ENCODE peak calls at places on chromosomes 13 and 19, in ten cellular contexts. One of them, this sample, is unnamed.

GRCh38 chr13:34405410-34405809 is 536.7 kb upstream of the NBEA start:
- DNase-seq in fibroblast of villous mesenchyme: no peak
- DNase-seq in esophagus squamous epithelium: no peak
- DNase-seq in osteoblast: no peak
- DNase-seq in ovary: no peak
- DNase-seq in pancreas: no peak
- DNase-seq in brain microvascular endothelial cell: no peak
- DNase-seq in mucosa of descending colon: no peak
- DNase-seq in progenitor cell of endocrine pancreas: no peak
- DNase-seq in HepG2: no peak
- DNase-seq in this sample: no peak

GRCh38 chr13:48505597-48506091 is 27.2 kb downstream of the RCBTB2 start:
- DNase-seq in ovary: no peak
- DNase-seq in osteoblast: no peak
- DNase-seq in progenitor cell of endocrine pancreas: no peak
- DNase-seq in esophagus squamous epithelium: no peak
- DNase-seq in pancreas: peak
- DNase-seq in fibroblast of villous mesenchyme: no peak
- DNase-seq in mucosa of descending colon: peak
- DNase-seq in HepG2: no peak
- DNase-seq in brain microvascular endothelial cell: no peak
- DNase-seq in this sample: no peak

GRCh38 chr19:46746281-46746965 is at the start of gene STRN4:
- DNase-seq in pancreas: no peak
- DNase-seq in progenitor cell of endocrine pancreas: peak
- DNase-seq in ovary: peak
- DNase-seq in mucosa of descending colon: peak
- DNase-seq in brain microvascular endothelial cell: no peak
- DNase-seq in esophagus squamous epithelium: no peak
- DNase-seq in osteoblast: peak
- DNase-seq in HepG2: no peak
- DNase-seq in fibroblast of villous mesenchyme: peak
- DNase-seq in this sample: peak

GRCh38 chr13:75607447-75607846 is 28.7 kb upstream of the LMO7 start:
- DNase-seq in HepG2: peak
- DNase-seq in brain microvascular endothelial cell: no peak
- DNase-seq in progenitor cell of endocrine pancreas: no peak
- DNase-seq in esophagus squamous epithelium: no peak
- DNase-seq in osteoblast: no peak
- DNase-seq in fibroblast of villous mesenchyme: no peak
- DNase-seq in pancreas: no peak
- DNase-seq in mucosa of descending colon: no peak
- DNase-seq in ovary: no peak
- DNase-seq in this sample: no peak

GRCh38 chr13:24220086-24220703 is 59.7 kb downstream of the SPATA13 start:
- DNase-seq in osteoblast: peak
- DNase-seq in pancreas: peak
- DNase-seq in brain microvascular endothelial cell: peak
- DNase-seq in HepG2: peak
- DNase-seq in esophagus squamous epithelium: no peak
- DNase-seq in ovary: no peak
- DNase-seq in fibroblast of villous mesenchyme: peak
- DNase-seq in progenitor cell of endocrine pancreas: no peak
- DNase-seq in mucosa of descending colon: peak
- DNase-seq in this sample: peak

GRCh38 chr13:95987841-95988240 is 65.4 kb downstream of the UGGT2 start:
- DNase-seq in progenitor cell of endocrine pancreas: no peak
- DNase-seq in HepG2: no peak
- DNase-seq in esophagus squamous epithelium: no peak
- DNase-seq in ovary: no peak
- DNase-seq in fibroblast of villous mesenchyme: no peak
- DNase-seq in mucosa of descending colon: no peak
- DNase-seq in brain microvascular endothelial cell: no peak
- DNase-seq in osteoblast: no peak
- DNase-seq in pancreas: no peak
- DNase-seq in this sample: no peak

GRCh38 chr19:33390908-33391630 is 17.6 kb downstream of the CEBPG start:
- DNase-seq in progenitor cell of endocrine pancreas: no peak
- DNase-seq in HepG2: no peak
- DNase-seq in osteoblast: peak
- DNase-seq in ovary: peak
- DNase-seq in fibroblast of villous mesenchyme: no peak
- DNase-seq in pancreas: no peak
- DNase-seq in mucosa of descending colon: no peak
- DNase-seq in esophagus squamous epithelium: no peak
- DNase-seq in brain microvascular endothelial cell: no peak
- DNase-seq in this sample: no peak

GRCh38 chr13:80572308-80572676 is 231.4 kb upstream of the SPRY2 start:
- DNase-seq in progenitor cell of endocrine pancreas: no peak
- DNase-seq in pancreas: no peak
- DNase-seq in fibroblast of villous mesenchyme: no peak
- DNase-seq in brain microvascular endothelial cell: no peak
- DNase-seq in HepG2: no peak
- DNase-seq in osteoblast: no peak
- DNase-seq in ovary: no peak
- DNase-seq in esophagus squamous epithelium: no peak
- DNase-seq in mucosa of descending colon: no peak
- DNase-seq in this sample: no peak

GRCh38 chr19:5585461-5586299 is 17.9 kb upstream of the TINCR start:
- DNase-seq in esophagus squamous epithelium: no peak
- DNase-seq in brain microvascular endothelial cell: peak
- DNase-seq in osteoblast: peak
- DNase-seq in progenitor cell of endocrine pancreas: no peak
- DNase-seq in fibroblast of villous mesenchyme: no peak
- DNase-seq in pancreas: no peak
- DNase-seq in ovary: peak
- DNase-seq in HepG2: no peak
- DNase-seq in mucosa of descending colon: no peak
- DNase-seq in this sample: no peak

GRCh38 chr19:40503300-40503699 is 36.5 kb downstream of the SPTBN4 start:
- DNase-seq in fibroblast of villous mesenchyme: no peak
- DNase-seq in ovary: no peak
- DNase-seq in mucosa of descending colon: no peak
- DNase-seq in HepG2: no peak
- DNase-seq in esophagus squamous epithelium: no peak
- DNase-seq in brain microvascular endothelial cell: no peak
- DNase-seq in pancreas: no peak
- DNase-seq in progenitor cell of endocrine pancreas: no peak
- DNase-seq in osteoblast: peak
- DNase-seq in this sample: no peak

GRCh38 chr19:35555301-35556005 is 8.0 kb downstream of the ATP4A start:
- DNase-seq in HepG2: peak
- DNase-seq in osteoblast: peak
- DNase-seq in fibroblast of villous mesenchyme: peak
- DNase-seq in progenitor cell of endocrine pancreas: no peak
- DNase-seq in esophagus squamous epithelium: no peak
- DNase-seq in brain microvascular endothelial cell: no peak
- DNase-seq in mucosa of descending colon: no peak
- DNase-seq in ovary: no peak
- DNase-seq in pancreas: no peak
- DNase-seq in this sample: no peak

GRCh38 chr13:30685320-30685859 is 50.0 kb upstream of the ALOX5AP start:
- DNase-seq in mucosa of descending colon: peak
- DNase-seq in progenitor cell of endocrine pancreas: no peak
- DNase-seq in osteoblast: no peak
- DNase-seq in fibroblast of villous mesenchyme: no peak
- DNase-seq in ovary: no peak
- DNase-seq in esophagus squamous epithelium: no peak
- DNase-seq in brain microvascular endothelial cell: no peak
- DNase-seq in HepG2: no peak
- DNase-seq in pancreas: no peak
- DNase-seq in this sample: no peak

GRCh38 chr13:49791214-49791752 is 1.2 kb downstream of the KPNA3 start:
- DNase-seq in progenitor cell of endocrine pancreas: no peak
- DNase-seq in ovary: no peak
- DNase-seq in HepG2: peak
- DNase-seq in mucosa of descending colon: peak
- DNase-seq in osteoblast: no peak
- DNase-seq in brain microvascular endothelial cell: peak
- DNase-seq in fibroblast of villous mesenchyme: peak
- DNase-seq in pancreas: peak
- DNase-seq in esophagus squamous epithelium: no peak
- DNase-seq in this sample: no peak
- TF ChIP-seq CTCF in progenitor cell of endocrine pancreas: no peak
- TF ChIP-seq CTCF in ovary: no peak
- TF ChIP-seq CTCF in HepG2: peak
- TF ChIP-seq CTCF in mucosa of descending colon: no peak
- TF ChIP-seq CTCF in osteoblast: no peak
- TF ChIP-seq CTCF in brain microvascular endothelial cell: peak
- TF ChIP-seq CTCF in fibroblast of villous mesenchyme: no peak
- TF ChIP-seq CTCF in pancreas: no peak
- TF ChIP-seq CTCF in esophagus squamous epithelium: no peak
- TF ChIP-seq CTCF in this sample: peak

GRCh38 chr13:41107104-41107571 is 25.5 kb downstream of the KBTBD6 start:
- DNase-seq in esophagus squamous epithelium: no peak
- DNase-seq in ovary: no peak
- DNase-seq in HepG2: peak
- DNase-seq in osteoblast: no peak
- DNase-seq in brain microvascular endothelial cell: no peak
- DNase-seq in pancreas: no peak
- DNase-seq in mucosa of descending colon: no peak
- DNase-seq in progenitor cell of endocrine pancreas: peak
- DNase-seq in fibroblast of villous mesenchyme: no peak
- DNase-seq in this sample: no peak

GRCh38 chr13:41111454-41111853 is 21.1 kb downstream of the KBTBD6 start:
- DNase-seq in osteoblast: no peak
- DNase-seq in pancreas: no peak
- DNase-seq in ovary: no peak
- DNase-seq in HepG2: no peak
- DNase-seq in fibroblast of villous mesenchyme: peak
- DNase-seq in mucosa of descending colon: no peak
- DNase-seq in brain microvascular endothelial cell: no peak
- DNase-seq in progenitor cell of endocrine pancreas: no peak
- DNase-seq in esophagus squamous epithelium: no peak
- DNase-seq in this sample: no peak

GRCh38 chr13:41107584-41108014 is 25.0 kb downstream of the KBTBD6 start:
- DNase-seq in progenitor cell of endocrine pancreas: peak
- DNase-seq in mucosa of descending colon: no peak
- DNase-seq in esophagus squamous epithelium: no peak
- DNase-seq in ovary: no peak
- DNase-seq in brain microvascular endothelial cell: no peak
- DNase-seq in fibroblast of villous mesenchyme: no peak
- DNase-seq in osteoblast: no peak
- DNase-seq in HepG2: peak
- DNase-seq in pancreas: no peak
- DNase-seq in this sample: no peak
- TF ChIP-seq CTCF in progenitor cell of endocrine pancreas: no peak
- TF ChIP-seq CTCF in mucosa of descending colon: no peak
- TF ChIP-seq CTCF in esophagus squamous epithelium: no peak
- TF ChIP-seq CTCF in ovary: no peak
- TF ChIP-seq CTCF in brain microvascular endothelial cell: no peak
- TF ChIP-seq CTCF in fibroblast of villous mesenchyme: no peak
- TF ChIP-seq CTCF in osteoblast: no peak
- TF ChIP-seq CTCF in HepG2: peak
- TF ChIP-seq CTCF in pancreas: no peak
- TF ChIP-seq CTCF in this sample: no peak

DNA sequence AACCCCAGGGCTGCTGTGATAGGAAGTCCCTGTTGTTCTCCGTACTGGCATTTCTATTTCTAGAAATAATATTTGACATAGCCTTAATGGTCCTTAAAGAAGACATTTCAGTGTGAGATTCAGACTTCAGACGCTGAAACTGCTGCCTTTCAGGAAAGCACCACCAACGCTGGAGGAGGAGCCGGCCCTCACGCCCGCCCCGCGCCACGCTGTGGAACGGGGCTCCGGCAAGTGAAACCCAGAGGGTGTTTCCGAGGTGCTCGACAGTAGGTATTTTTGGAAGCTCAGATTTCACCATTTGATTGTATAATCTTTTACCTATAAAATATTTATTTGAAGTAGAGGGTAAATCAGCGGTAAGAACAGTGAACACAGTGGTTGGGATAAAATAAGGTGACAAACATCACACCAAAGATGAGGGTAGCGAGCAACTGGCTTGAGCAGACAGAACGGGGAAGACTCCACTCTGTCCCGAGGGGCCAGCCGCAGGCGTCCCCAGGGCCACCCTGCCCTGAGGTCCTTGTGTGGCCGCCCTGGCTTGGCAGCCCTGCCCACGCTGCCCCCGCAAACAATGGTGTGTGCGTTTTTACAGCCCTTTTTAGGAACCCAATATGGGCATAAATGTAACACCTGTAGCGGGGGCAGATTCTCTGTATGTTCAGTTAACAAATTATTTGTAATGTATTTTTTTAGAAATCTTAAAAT is 85.6 kb upstream of the MCF2L start:
- DNase-seq in osteoblast: no peak
- DNase-seq in brain microvascular endothelial cell: no peak
- DNase-seq in HepG2: no peak
- DNase-seq in progenitor cell of endocrine pancreas: no peak
- DNase-seq in fibroblast of villous mesenchyme: no peak
- DNase-seq in pancreas: no peak
- DNase-seq in mucosa of descending colon: no peak
- DNase-seq in ovary: no peak
- DNase-seq in esophagus squamous epithelium: no peak
- DNase-seq in this sample: no peak
- TF ChIP-seq CTCF in osteoblast: no peak
- TF ChIP-seq CTCF in brain microvascular endothelial cell: no peak
- TF ChIP-seq CTCF in HepG2: no peak
- TF ChIP-seq CTCF in progenitor cell of endocrine pancreas: no peak
- TF ChIP-seq CTCF in fibroblast of villous mesenchyme: no peak
- TF ChIP-seq CTCF in pancreas: no peak
- TF ChIP-seq CTCF in mucosa of descending colon: no peak
- TF ChIP-seq CTCF in ovary: no peak
- TF ChIP-seq CTCF in esophagus squamous epithelium: no peak
- TF ChIP-seq CTCF in this sample: no peak

GRCh38 chr19:19405919-19406877 is 723 bp downstream of the GATAD2A start:
- DNase-seq in progenitor cell of endocrine pancreas: peak
- DNase-seq in ovary: peak
- DNase-seq in pancreas: peak
- DNase-seq in esophagus squamous epithelium: no peak
- DNase-seq in HepG2: no peak
- DNase-seq in fibroblast of villous mesenchyme: peak
- DNase-seq in osteoblast: peak
- DNase-seq in brain microvascular endothelial cell: no peak
- DNase-seq in mucosa of descending colon: peak
- DNase-seq in this sample: no peak

GRCh38 chr19:19409235-19410030 is 4.0 kb downstream of the GATAD2A start:
- DNase-seq in mucosa of descending colon: no peak
- DNase-seq in ovary: no peak
- DNase-seq in esophagus squamous epithelium: no peak
- DNase-seq in pancreas: no peak
- DNase-seq in fibroblast of villous mesenchyme: no peak
- DNase-seq in progenitor cell of endocrine pancreas: no peak
- DNase-seq in HepG2: no peak
- DNase-seq in brain microvascular endothelial cell: no peak
- DNase-seq in osteoblast: no peak
- DNase-seq in this sample: no peak

GRCh38 chr19:19407640-19407933 is 2.1 kb downstream of the GATAD2A start:
- DNase-seq in pancreas: no peak
- DNase-seq in HepG2: no peak
- DNase-seq in osteoblast: no peak
- DNase-seq in mucosa of descending colon: no peak
- DNase-seq in brain microvascular endothelial cell: no peak
- DNase-seq in fibroblast of villous mesenchyme: no peak
- DNase-seq in ovary: no peak
- DNase-seq in progenitor cell of endocrine pancreas: no peak
- DNase-seq in esophagus squamous epithelium: no peak
- DNase-seq in this sample: no peak

GRCh38 chr19:19404879-19405860 is at the start of gene GATAD2A:
- DNase-seq in osteoblast: peak
- DNase-seq in fibroblast of villous mesenchyme: peak
- DNase-seq in esophagus squamous epithelium: peak
- DNase-seq in ovary: peak
- DNase-seq in progenitor cell of endocrine pancreas: peak
- DNase-seq in pancreas: peak
- DNase-seq in mucosa of descending colon: peak
- DNase-seq in brain microvascular endothelial cell: peak
- DNase-seq in HepG2: peak
- DNase-seq in this sample: peak

GRCh38 chr19:19406878-19407639 is 1.6 kb downstream of the GATAD2A start:
- DNase-seq in HepG2: peak
- DNase-seq in mucosa of descending colon: peak
- DNase-seq in pancreas: peak
- DNase-seq in brain microvascular endothelial cell: peak
- DNase-seq in ovary: no peak
- DNase-seq in osteoblast: no peak
- DNase-seq in progenitor cell of endocrine pancreas: no peak
- DNase-seq in esophagus squamous epithelium: no peak
- DNase-seq in fibroblast of villous mesenchyme: peak
- DNase-seq in this sample: no peak
- TF ChIP-seq CTCF in HepG2: peak
- TF ChIP-seq CTCF in mucosa of descending colon: no peak
- TF ChIP-seq CTCF in pancreas: no peak
- TF ChIP-seq CTCF in brain microvascular endothelial cell: peak
- TF ChIP-seq CTCF in ovary: no peak
- TF ChIP-seq CTCF in osteoblast: peak
- TF ChIP-seq CTCF in progenitor cell of endocrine pancreas: no peak
- TF ChIP-seq CTCF in esophagus squamous epithelium: no peak
- TF ChIP-seq CTCF in fibroblast of villous mesenchyme: peak
- TF ChIP-seq CTCF in this sample: peak

This sample was measured in D721Med.